ENCODE peak calls at places on chromosomes 5 and 9, in ten cellular contexts. O, N, R, F, H, P, A, J, S and E are unnamed samples. For H3K36me3, the result is how much of the 10 kb centered on the place peaks cover.

GRCh38 chr9:101487443-101487855 is 46.2 kb upstream of the RNF20 start:
- DNase-seq in O (no peak), N (no peak), R (no peak), F (no peak), H (no peak), P (no peak), A (peak), J (no peak), S (no peak), E (no peak)

GRCh38 chr9:98796364-98797101 is at the start of gene ANKS6:
- DNase-seq in O (peak), N (peak), R (peak), F (peak), H (peak), P (no peak), A (peak), J (peak), S (peak), E (no peak)

GRCh38 chr9:26462751-26463150 is 429.9 kb downstream of the CAAP1 start:
- DNase-seq in O (no peak), N (no peak), R (no peak), F (no peak), H (no peak), P (no peak), A (no peak), J (no peak), S (no peak), E (no peak)

GRCh38 chr5:124747770-124748686 is 1.6 kb upstream of the ZNF608 start:
- DNase-seq in O (peak), N (no peak), R (no peak), F (peak), H (peak), P (no peak), A (no peak), J (peak), S (no peak), E (peak)

GRCh38 chr5:171122372-171122771 is 186.7 kb upstream of the TLX3 start:
- DNase-seq in O (no peak), N (no peak), R (no peak), F (no peak), H (no peak), P (no peak), A (no peak), J (no peak), S (no peak), E (no peak)

GRCh38 chr5:132093310-132093709 is 19.7 kb downstream of the CSF2 start:
- DNase-seq in O (no peak), N (no peak), R (no peak), F (no peak), H (no peak), P (no peak), A (no peak), J (no peak), S (no peak), E (no peak)

GRCh38 chr9:22237497-22238363 is 208.9 kb upstream of the DMRTA1 start:
- DNase-seq in O (peak), N (no peak), R (no peak), F (no peak), H (no peak), P (peak), A (no peak), J (no peak), S (no peak), E (peak)

GRCh38 chr5:150659360-150660107 is 1.5 kb upstream of the MYOZ3 start:
- DNase-seq in O (no peak), N (no peak), R (peak), F (no peak), H (no peak), P (no peak), A (no peak), J (no peak), S (no peak), E (no peak)

GRCh38 chr5:178284095-178284675 is 51.6 kb upstream of the PHYKPL start:
- DNase-seq in O (peak), N (no peak), R (no peak), F (no peak), H (peak), P (peak), A (peak), J (no peak), S (no peak), E (peak)

GRCh38 chr9:36407122-36407723 is 7.2 kb upstream of the RNF38 start:
- DNase-seq in O (peak), N (peak), R (peak), F (peak), H (peak), P (peak), A (peak), J (peak), S (peak), E (peak)

GRCh38 chr5:43635374-43635773 is 32.4 kb downstream of the NNT start:
- DNase-seq in O (peak), N (no peak), R (no peak), F (no peak), H (no peak), P (no peak), A (no peak), J (no peak), S (no peak), E (no peak)
- H3K36me3 ChIP-seq in O (under half), N (under half), R (under half), F (under half), H (under half), P (under half), A (under half), J (under half), S (under half), E (under half)

GRCh38 chr5:36658016-36658415 is 51.6 kb downstream of the SLC1A3 start:
- DNase-seq in O (peak), N (no peak), R (no peak), F (no peak), H (no peak), P (no peak), A (no peak), J (no peak), S (no peak), E (no peak)

GRCh38 chr5:36659406-36659805 is 53.0 kb downstream of the SLC1A3 start:
- DNase-seq in O (no peak), N (no peak), R (no peak), F (no peak), H (no peak), P (no peak), A (no peak), J (no peak), S (no peak), E (no peak)

GRCh38 chr5:36661446-36662220 is 55.2 kb downstream of the SLC1A3 start:
- DNase-seq in O (no peak), N (no peak), R (no peak), F (no peak), H (no peak), P (no peak), A (no peak), J (no peak), S (no peak), E (no peak)

GRCh38 chr5:36662291-36662851 is 56.0 kb downstream of the SLC1A3 start:
- DNase-seq in O (no peak), N (no peak), R (no peak), F (no peak), H (peak), P (no peak), A (no peak), J (no peak), S (no peak), E (no peak)

DNA sequence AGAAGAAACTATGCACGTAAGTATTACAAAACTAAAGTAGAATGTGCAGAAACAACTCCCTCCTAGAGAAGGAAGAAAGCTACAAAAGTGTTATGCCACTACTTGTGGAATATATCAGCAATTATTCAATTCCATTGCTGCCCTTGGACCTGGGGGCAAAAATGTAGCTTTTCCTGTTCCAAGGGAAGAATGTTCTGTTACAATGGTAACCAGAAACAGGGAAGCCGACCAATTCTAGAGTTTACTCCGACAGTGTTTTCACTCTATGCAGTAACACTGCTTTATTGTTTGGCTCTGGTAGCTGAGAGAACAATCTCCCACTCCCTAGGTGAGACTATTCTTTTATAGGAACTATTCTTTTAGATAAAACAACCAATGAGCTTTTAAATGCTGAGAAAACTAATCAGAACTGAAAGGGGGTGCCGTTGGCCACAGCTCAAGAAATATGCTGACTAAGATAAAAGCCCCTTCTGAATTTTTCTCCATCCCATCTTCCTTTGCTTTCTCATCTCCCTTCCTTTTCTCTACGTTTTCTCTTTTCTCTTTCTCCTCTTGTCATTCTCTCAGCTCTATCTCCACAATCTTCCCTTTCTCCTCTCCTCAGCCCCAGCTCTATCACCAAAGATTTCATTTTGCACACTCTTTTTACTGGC is 54.1 kb downstream of the SLC1A3 start:
- DNase-seq in O (no peak), N (no peak), R (no peak), F (no peak), H (no peak), P (no peak), A (no peak), J (no peak), S (no peak), E (peak)
- H3K4me3 ChIP-seq in O (no peak), N (no peak), R (no peak), F (no peak), H (no peak), P (no peak), A (no peak), J (no peak), S (no peak), E (no peak)

GRCh38 chr5:104998572-104998971 is 1436.0 kb upstream of the NUDT12 start:
- DNase-seq in O (no peak), N (no peak), R (no peak), F (no peak), H (no peak), P (no peak), A (no peak), J (no peak), S (no peak), E (no peak)

GRCh38 chr5:104998169-104998568 is 1435.6 kb upstream of the NUDT12 start:
- DNase-seq in O (no peak), N (no peak), R (no peak), F (no peak), H (no peak), P (no peak), A (no peak), J (no peak), S (no peak), E (peak)
- TF ChIP-seq CTCF in O (no peak), N (no peak), R (no peak), F (no peak), H (no peak), P (no peak), A (no peak), J (no peak), S (no peak), E (no peak)

GRCh38 chr9:89679006-89679395 is 74.2 kb downstream of the GADD45G start:
- DNase-seq in O (no peak), N (no peak), R (no peak), F (no peak), H (no peak), P (no peak), A (no peak), J (no peak), S (no peak), E (no peak)

GRCh38 chr9:89679581-89679980 is 74.8 kb downstream of the GADD45G start:
- DNase-seq in O (no peak), N (no peak), R (no peak), F (no peak), H (no peak), P (no peak), A (no peak), J (no peak), S (no peak), E (no peak)

GRCh38 chr9:89676281-89676680 is 71.5 kb downstream of the GADD45G start:
- DNase-seq in O (no peak), N (peak), R (peak), F (peak), H (no peak), P (no peak), A (no peak), J (peak), S (peak), E (no peak)

GRCh38 chr9:89677696-89678393 is 73.0 kb downstream of the GADD45G start:
- DNase-seq in O (no peak), N (no peak), R (peak), F (peak), H (peak), P (no peak), A (peak), J (no peak), S (no peak), E (no peak)

GRCh38 chr9:89678394-89679005 is 73.7 kb downstream of the GADD45G start:
- DNase-seq in O (no peak), N (no peak), R (no peak), F (no peak), H (peak), P (no peak), A (peak), J (no peak), S (no peak), E (no peak)
- H3K36me3 ChIP-seq in O (under half), N (under half), R (under half), F (under half), H (under half), P (under half), A (under half), J (under half), S (under half), E (under half)

DNA sequence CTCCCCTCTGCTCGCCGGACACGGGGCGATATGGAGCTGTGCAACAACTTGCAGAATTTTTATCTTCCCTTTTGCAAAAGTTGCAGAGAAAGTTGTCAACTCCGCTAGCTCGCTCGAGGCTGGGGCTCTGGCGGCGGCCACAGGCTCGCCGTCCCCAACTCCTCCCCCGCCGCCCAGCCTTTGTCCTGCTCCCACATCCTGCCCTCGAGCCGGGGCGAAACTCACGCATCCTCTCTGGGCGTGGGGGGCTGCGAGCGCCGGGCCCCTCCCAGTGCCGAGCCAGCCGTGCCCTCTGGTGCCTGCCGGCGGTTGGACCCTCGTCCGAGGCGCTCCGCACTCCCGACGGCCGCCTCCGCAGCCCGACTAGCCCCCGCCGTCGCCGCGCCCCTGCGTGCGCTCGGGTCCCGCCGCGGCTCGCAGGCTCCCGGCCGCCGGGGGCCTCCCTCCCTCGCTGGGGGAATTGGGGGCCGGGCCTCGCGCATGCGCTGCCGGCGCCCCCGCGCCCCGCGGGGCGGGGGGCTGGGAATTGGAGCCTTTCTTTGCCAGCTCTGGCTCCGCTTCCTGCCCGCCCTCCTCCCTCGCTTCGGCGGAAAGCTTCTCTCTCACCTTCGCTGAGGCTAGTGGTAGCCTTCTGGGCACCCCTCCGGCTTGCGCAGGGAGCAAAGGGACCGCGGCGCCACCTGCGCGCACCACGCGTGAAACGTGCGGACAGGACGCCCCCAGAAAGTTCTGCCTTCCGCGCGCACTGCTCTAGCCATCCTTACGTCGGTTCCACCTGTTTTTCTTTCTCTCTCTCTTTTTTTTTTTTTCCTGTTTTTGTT is at the start of gene CCNJL:
- DNase-seq in O (peak), N (peak), R (peak), F (peak), H (peak), P (no peak), A (peak), J (peak), S (peak), E (peak)
- H3K4me3 ChIP-seq in O (peak), N (peak), R (peak), F (peak), H (peak), P (peak), A (peak), J (peak), S (peak), E (peak)

GRCh38 chr9:116208417-116209232 is 55.0 kb downstream of the PAPPA start:
- DNase-seq in O (peak), N (no peak), R (no peak), F (peak), H (no peak), P (no peak), A (no peak), J (no peak), S (no peak), E (peak)
- TF ChIP-seq CTCF in O (peak), N (no peak), R (no peak), F (peak), H (no peak), P (no peak), A (no peak), J (no peak), S (no peak), E (no peak)

GRCh38 chr5:39387293-39387692 is 23.0 kb upstream of the C9 start:
- DNase-seq in O (no peak), N (no peak), R (no peak), F (no peak), H (no peak), P (no peak), A (no peak), J (no peak), S (no peak), E (no peak)
- H3K36me3 ChIP-seq in O (under half), N (half or more), R (under half), F (under half), H (under half), P (under half), A (under half), J (half or more), S (under half), E (under half)

GRCh38 chr5:95281211-95281610 is 3.7 kb downstream of the MCTP1 start:
- DNase-seq in O (peak), N (no peak), R (no peak), F (no peak), H (peak), P (peak), A (peak), J (no peak), S (no peak), E (peak)

GRCh38 chr5:95285406-95285761 is 490 bp upstream of the MCTP1 start:
- DNase-seq in O (no peak), N (no peak), R (no peak), F (no peak), H (peak), P (no peak), A (peak), J (no peak), S (no peak), E (no peak)

GRCh38 chr5:95283022-95283615 is 1.8 kb downstream of the MCTP1 start:
- DNase-seq in O (no peak), N (no peak), R (no peak), F (no peak), H (peak), P (no peak), A (peak), J (no peak), S (no peak), E (no peak)

GRCh38 chr5:95284512-95285405 is at the start of gene MCTP1:
- DNase-seq in O (no peak), N (peak), R (peak), F (peak), H (peak), P (no peak), A (peak), J (no peak), S (no peak), E (no peak)

GRCh38 chr5:95283761-95284511 is 958 bp downstream of the MCTP1 start:
- DNase-seq in O (no peak), N (peak), R (peak), F (peak), H (peak), P (no peak), A (peak), J (no peak), S (no peak), E (no peak)
- H3K4me3 ChIP-seq in O (peak), N (peak), R (peak), F (peak), H (peak), P (peak), A (peak), J (peak), S (peak), E (peak)

GRCh38 chr9:82553654-82554366 is 509.1 kb downstream of the RASEF start:
- DNase-seq in O (peak), N (no peak), R (no peak), F (no peak), H (no peak), P (no peak), A (no peak), J (no peak), S (no peak), E (peak)
- TF ChIP-seq CTCF in O (no peak), N (no peak), R (no peak), F (no peak), H (no peak), P (no peak), A (peak), J (no peak), S (no peak), E (no peak)